ENCODE peak calls at places on chromosomes 1 and 21, in four cellular contexts. One of them, this sample, is unnamed.

GRCh38 chr1:207060596-207060995 is 7.5 kb downstream of the PFKFB2 start:
- DNase-seq in suprapubic skin: no peak
- DNase-seq in HCT116: no peak
- DNase-seq in mesothelial cell of epicardium: no peak
- DNase-seq in this sample: no peak

GRCh38 chr1:182430263-182431068 is 19.5 kb upstream of the RGSL1 start:
- DNase-seq in suprapubic skin: no peak
- DNase-seq in HCT116: no peak
- DNase-seq in mesothelial cell of epicardium: no peak
- DNase-seq in this sample: no peak

GRCh38 chr1:53378061-53378460 is 50.2 kb upstream of the LRP8 start:
- DNase-seq in suprapubic skin: peak; percentile 43
- DNase-seq in HCT116: no peak
- DNase-seq in mesothelial cell of epicardium: peak; percentile 12
- DNase-seq in this sample: peak; percentile 56

GRCh38 chr1:32031578-32032286 is 18.1 kb downstream of the KHDRBS1 start:
- DNase-seq in suprapubic skin: no peak
- DNase-seq in HCT116: no peak
- DNase-seq in mesothelial cell of epicardium: no peak
- DNase-seq in this sample: no peak

GRCh38 chr1:22142315-22143064 is 407 bp downstream of the WNT4 start:
- DNase-seq in suprapubic skin: no peak
- DNase-seq in HCT116: no peak
- DNase-seq in mesothelial cell of epicardium: no peak
- DNase-seq in this sample: no peak

GRCh38 chr1:237386362-237387143 is 344.6 kb downstream of the RYR2 start:
- DNase-seq in suprapubic skin: no peak
- DNase-seq in HCT116: peak; percentile 7
- DNase-seq in mesothelial cell of epicardium: no peak
- DNase-seq in this sample: no peak

GRCh38 chr1:222026280-222026679 is 284.4 kb upstream of the DUSP10 start:
- DNase-seq in suprapubic skin: no peak
- DNase-seq in HCT116: no peak
- DNase-seq in mesothelial cell of epicardium: no peak
- DNase-seq in this sample: no peak

GRCh38 chr21:31182231-31183129 is 144.2 kb upstream of the KRTAP19-8 start:
- DNase-seq in suprapubic skin: no peak
- DNase-seq in HCT116: no peak
- DNase-seq in mesothelial cell of epicardium: no peak
- DNase-seq in this sample: no peak

GRCh38 chr1:99010679-99011078 is 6.0 kb upstream of the PLPPR5 start:
- DNase-seq in suprapubic skin: no peak
- DNase-seq in HCT116: no peak
- DNase-seq in mesothelial cell of epicardium: no peak
- DNase-seq in this sample: no peak

GRCh38 chr1:228883535-228883934 is 148.3 kb downstream of the RHOU start:
- DNase-seq in suprapubic skin: no peak
- DNase-seq in HCT116: no peak
- DNase-seq in mesothelial cell of epicardium: no peak
- DNase-seq in this sample: peak; percentile 57

GRCh38 chr1:45854724-45855123 is 51.3 kb downstream of the MAST2 start:
- DNase-seq in suprapubic skin: no peak
- DNase-seq in HCT116: no peak
- DNase-seq in mesothelial cell of epicardium: no peak
- DNase-seq in this sample: no peak

GRCh38 chr1:226654046-226654445 is 85.0 kb downstream of the ITPKB start:
- DNase-seq in suprapubic skin: no peak
- DNase-seq in HCT116: no peak
- DNase-seq in mesothelial cell of epicardium: no peak
- DNase-seq in this sample: no peak

GRCh38 chr1:233998926-233999325 is 94.5 kb downstream of the SLC35F3 start:
- DNase-seq in suprapubic skin: no peak
- DNase-seq in HCT116: no peak
- DNase-seq in mesothelial cell of epicardium: no peak
- DNase-seq in this sample: no peak

GRCh38 chr1:157994704-157995540 is 1.5 kb downstream of the KIRREL1 start:
- DNase-seq in suprapubic skin: no peak
- DNase-seq in HCT116: no peak
- DNase-seq in mesothelial cell of epicardium: no peak
- DNase-seq in this sample: no peak

GRCh38 chr1:171441278-171441677 is 44.1 kb upstream of the PRRC2C start:
- DNase-seq in suprapubic skin: no peak
- DNase-seq in HCT116: no peak
- DNase-seq in mesothelial cell of epicardium: no peak
- DNase-seq in this sample: no peak

GRCh38 chr1:238252033-238252802 is 361.5 kb upstream of the ZP4 start:
- DNase-seq in suprapubic skin: no peak
- DNase-seq in HCT116: no peak
- DNase-seq in mesothelial cell of epicardium: no peak
- DNase-seq in this sample: no peak

GRCh38 chr1:109134423-109134822 is 20.5 kb downstream of the ELAPOR1 start:
- DNase-seq in suprapubic skin: no peak
- DNase-seq in HCT116: no peak
- DNase-seq in mesothelial cell of epicardium: no peak
- DNase-seq in this sample: no peak

GRCh38 chr1:160779662-160780397 is 16.1 kb upstream of the LY9 start:
- DNase-seq in suprapubic skin: no peak
- DNase-seq in HCT116: peak; percentile 72
- DNase-seq in mesothelial cell of epicardium: no peak
- DNase-seq in this sample: peak; percentile 69

GRCh38 chr1:153648000-153648643 is 10.4 kb upstream of the SNAPIN start:
- DNase-seq in suprapubic skin: no peak
- DNase-seq in HCT116: no peak
- DNase-seq in mesothelial cell of epicardium: no peak
- DNase-seq in this sample: no peak

GRCh38 chr1:59971464-59971911 is 44.9 kb upstream of the CYP2J2 start:
- DNase-seq in suprapubic skin: peak; percentile 86
- DNase-seq in HCT116: peak; percentile 39
- DNase-seq in mesothelial cell of epicardium: peak; percentile 64
- DNase-seq in this sample: peak; percentile 92

GRCh38 chr1:3712573-3713535 is 39.4 kb upstream of the CCDC27 start:
- DNase-seq in suprapubic skin: no peak
- DNase-seq in HCT116: no peak
- DNase-seq in mesothelial cell of epicardium: no peak
- DNase-seq in this sample: no peak

GRCh38 chr1:13702425-13703127 is 2.6 kb downstream of the PRDM2 start:
- DNase-seq in suprapubic skin: no peak
- DNase-seq in HCT116: no peak
- DNase-seq in mesothelial cell of epicardium: no peak
- DNase-seq in this sample: no peak

GRCh38 chr1:21553116-21553926 is 44.1 kb downstream of the ALPL start:
- DNase-seq in suprapubic skin: no peak
- DNase-seq in HCT116: no peak
- DNase-seq in mesothelial cell of epicardium: no peak
- DNase-seq in this sample: no peak

GRCh38 chr21:42439284-42440186 is 35.8 kb downstream of the UBASH3A start:
- DNase-seq in suprapubic skin: no peak
- DNase-seq in HCT116: no peak
- DNase-seq in mesothelial cell of epicardium: no peak
- DNase-seq in this sample: no peak

GRCh38 chr1:170010443-170010842 is 64.1 kb downstream of the KIFAP3 start:
- DNase-seq in suprapubic skin: no peak
- DNase-seq in HCT116: peak; percentile 55
- DNase-seq in mesothelial cell of epicardium: no peak
- DNase-seq in this sample: no peak

GRCh38 chr1:56837244-56837926 is 17.2 kb upstream of the C8A start:
- DNase-seq in suprapubic skin: no peak
- DNase-seq in HCT116: no peak
- DNase-seq in mesothelial cell of epicardium: no peak
- DNase-seq in this sample: no peak

GRCh38 chr21:42565206-42565810 is 51.7 kb downstream of the SLC37A1 start:
- DNase-seq in suprapubic skin: peak; percentile 69
- DNase-seq in HCT116: no peak
- DNase-seq in mesothelial cell of epicardium: no peak
- DNase-seq in this sample: no peak

GRCh38 chr1:118659646-118660045 is 328.5 kb downstream of the TBX15 start:
- DNase-seq in suprapubic skin: no peak
- DNase-seq in HCT116: no peak
- DNase-seq in mesothelial cell of epicardium: no peak
- DNase-seq in this sample: no peak

GRCh38 chr1:184497962-184498723 is 111.3 kb downstream of the C1orf21 start:
- DNase-seq in suprapubic skin: no peak
- DNase-seq in HCT116: no peak
- DNase-seq in mesothelial cell of epicardium: no peak
- DNase-seq in this sample: no peak

DNA sequence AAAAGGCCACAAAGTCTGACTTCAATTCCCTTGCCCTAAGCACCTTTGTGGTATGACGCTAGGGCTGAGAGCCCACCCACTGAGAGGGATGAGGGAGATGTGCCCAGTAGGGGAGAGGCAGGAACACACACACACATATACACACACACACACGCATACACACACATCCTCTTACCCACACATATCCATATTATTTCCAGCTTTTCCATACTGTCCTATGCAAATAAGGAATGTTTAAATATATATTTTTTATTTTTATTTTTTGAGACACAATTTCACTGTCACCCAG is 3.0 kb downstream of the RAB25 start:
- DNase-seq in suprapubic skin: no peak
- DNase-seq in HCT116: no peak
- DNase-seq in mesothelial cell of epicardium: no peak
- DNase-seq in this sample: no peak
- TF ChIP-seq CTCF in suprapubic skin: no peak
- TF ChIP-seq CTCF in HCT116: no peak
- TF ChIP-seq CTCF in mesothelial cell of epicardium: no peak
- TF ChIP-seq CTCF in this sample: no peak

GRCh38 chr1:175118375-175118774 is 50.7 kb downstream of the TNN start:
- DNase-seq in suprapubic skin: no peak
- DNase-seq in HCT116: no peak
- DNase-seq in mesothelial cell of epicardium: no peak
- DNase-seq in this sample: no peak

GRCh38 chr1:175114996-175115395 is 47.4 kb downstream of the TNN start:
- DNase-seq in suprapubic skin: no peak
- DNase-seq in HCT116: no peak
- DNase-seq in mesothelial cell of epicardium: no peak
- DNase-seq in this sample: no peak

GRCh38 chr1:175116210-175116798 is 48.7 kb downstream of the TNN start:
- DNase-seq in suprapubic skin: no peak
- DNase-seq in HCT116: no peak
- DNase-seq in mesothelial cell of epicardium: no peak
- DNase-seq in this sample: no peak

GRCh38 chr1:175116903-175117302 is 49.3 kb downstream of the TNN start:
- DNase-seq in suprapubic skin: no peak
- DNase-seq in HCT116: no peak
- DNase-seq in mesothelial cell of epicardium: no peak
- DNase-seq in this sample: no peak
- TF ChIP-seq CTCF in suprapubic skin: no peak
- TF ChIP-seq CTCF in HCT116: no peak
- TF ChIP-seq CTCF in mesothelial cell of epicardium: no peak
- TF ChIP-seq CTCF in this sample: no peak

GRCh38 chr1:180863158-180863775 is 49.4 kb upstream of the KIAA1614 start:
- DNase-seq in suprapubic skin: no peak
- DNase-seq in HCT116: peak; percentile 43
- DNase-seq in mesothelial cell of epicardium: no peak
- DNase-seq in this sample: no peak
- TF ChIP-seq CTCF in suprapubic skin: peak; percentile 58
- TF ChIP-seq CTCF in HCT116: peak; percentile 74
- TF ChIP-seq CTCF in mesothelial cell of epicardium: peak; percentile 87
- TF ChIP-seq CTCF in this sample: peak; percentile 77

GRCh38 chr1:247862756-247863155 is 5.8 kb downstream of the TRIM58 start:
- DNase-seq in suprapubic skin: no peak
- DNase-seq in HCT116: no peak
- DNase-seq in mesothelial cell of epicardium: no peak
- DNase-seq in this sample: no peak

GRCh38 chr1:247855911-247856310 is 1.1 kb upstream of the TRIM58 start:
- DNase-seq in suprapubic skin: no peak
- DNase-seq in HCT116: no peak
- DNase-seq in mesothelial cell of epicardium: no peak
- DNase-seq in this sample: no peak

GRCh38 chr1:247854899-247855545 is 2.0 kb upstream of the TRIM58 start:
- DNase-seq in suprapubic skin: no peak
- DNase-seq in HCT116: no peak
- DNase-seq in mesothelial cell of epicardium: no peak
- DNase-seq in this sample: no peak

GRCh38 chr1:247857986-247858356 is 984 bp downstream of the TRIM58 start:
- DNase-seq in suprapubic skin: no peak
- DNase-seq in HCT116: no peak
- DNase-seq in mesothelial cell of epicardium: no peak
- DNase-seq in this sample: no peak

GRCh38 chr1:247857069-247857985 is at the start of gene TRIM58:
- DNase-seq in suprapubic skin: no peak
- DNase-seq in HCT116: no peak
- DNase-seq in mesothelial cell of epicardium: peak; percentile 28
- DNase-seq in this sample: no peak
- TF ChIP-seq CTCF in suprapubic skin: no peak
- TF ChIP-seq CTCF in HCT116: no peak
- TF ChIP-seq CTCF in mesothelial cell of epicardium: no peak
- TF ChIP-seq CTCF in this sample: peak; percentile 41

GRCh38 chr1:41822865-41823264 is 95.9 kb downstream of the HIVEP3 start:
- DNase-seq in suprapubic skin: no peak
- DNase-seq in HCT116: no peak
- DNase-seq in mesothelial cell of epicardium: no peak
- DNase-seq in this sample: no peak
- TF ChIP-seq CTCF in suprapubic skin: no peak
- TF ChIP-seq CTCF in HCT116: no peak
- TF ChIP-seq CTCF in mesothelial cell of epicardium: no peak
- TF ChIP-seq CTCF in this sample: no peak

GRCh38 chr1:168343566-168343965 is 62.9 kb downstream of the TBX19 start:
- DNase-seq in suprapubic skin: no peak
- DNase-seq in HCT116: no peak
- DNase-seq in mesothelial cell of epicardium: no peak
- DNase-seq in this sample: no peak
- TF ChIP-seq CTCF in suprapubic skin: no peak
- TF ChIP-seq CTCF in HCT116: peak; percentile 36
- TF ChIP-seq CTCF in mesothelial cell of epicardium: no peak
- TF ChIP-seq CTCF in this sample: peak; percentile 32

GRCh38 chr1:150148834-150149489 is 754 bp upstream of the PLEKHO1 start:
- DNase-seq in suprapubic skin: no peak
- DNase-seq in HCT116: no peak
- DNase-seq in mesothelial cell of epicardium: no peak
- DNase-seq in this sample: peak; percentile 75
- TF ChIP-seq CTCF in suprapubic skin: no peak
- TF ChIP-seq CTCF in HCT116: no peak
- TF ChIP-seq CTCF in mesothelial cell of epicardium: no peak
- TF ChIP-seq CTCF in this sample: no peak

This sample was measured in osteocyte.